ENCODE peak calls at places on chromosomes 3 and 15, in eight cellular contexts. A, Q, B, U, L, N, E and S are unnamed samples.
A peak's percentile ranks its signal among the peaks of the same experiment; 100 is the strongest.

GRCh38 chr3:60142009-60142408 is 1092.2 kb upstream of the CFAP20DC start:
- DNase-seq in A (no peak), Q (no peak), B (no peak), U (no peak), L (no peak), N (no peak), E (no peak), S (no peak)

GRCh38 chr3:50978991-50979667 is 304.4 kb downstream of the DOCK3 start:
- DNase-seq in A (no peak), Q (no peak), B (no peak), U (no peak), L (no peak), N (no peak), E (no peak), S (no peak)

GRCh38 chr3:195129644-195130492 is 141.1 kb downstream of the XXYLT1 start:
- DNase-seq in A (no peak), Q (no peak), B (no peak), U (no peak), L (no peak), N (no peak), E (no peak), S (no peak)

GRCh38 chr15:78312956-78313355 is 13.5 kb upstream of the SKIC8 start:
- DNase-seq in A (no peak), Q (no peak), B (no peak), U (no peak), L (no peak), N (no peak), E (no peak), S (no peak)

GRCh38 chr15:83312046-83312445 is 27.6 kb upstream of the BNC1 start:
- DNase-seq in A (no peak), Q (no peak), B (no peak), U (no peak), L (no peak), N (no peak), E (no peak), S (no peak)

GRCh38 chr3:77319711-77320110 is 279.8 kb downstream of the ROBO2 start:
- DNase-seq in A (no peak), Q (no peak), B (no peak), U (no peak), L (no peak), N (no peak), E (no peak), S (no peak)

GRCh38 chr3:21464745-21465144 is 286.3 kb downstream of the ZNF385D start:
- DNase-seq in A (no peak), Q (no peak), B (no peak), U (no peak), L (no peak), N (peak; percentile 34), E (no peak), S (no peak)

GRCh38 chr15:84734794-84735479 is 13.5 kb upstream of the ZNF592 start:
- DNase-seq in A (peak; percentile 80), Q (peak; percentile 71), B (peak; percentile 43), U (peak; percentile 51), L (peak; percentile 90), N (no peak), E (no peak), S (peak; percentile 61)

GRCh38 chr15:79769933-79770332 is 126.9 kb downstream of the MTHFS start:
- DNase-seq in A (no peak), Q (no peak), B (no peak), U (no peak), L (no peak), N (no peak), E (no peak), S (no peak)

GRCh38 chr3:173140986-173141385 is at the start of gene SPATA16:
- DNase-seq in A (no peak), Q (no peak), B (no peak), U (no peak), L (peak; percentile 64), N (no peak), E (no peak), S (no peak)

GRCh38 chr15:89362203-89363101 is 27.8 kb upstream of the POLG start:
- DNase-seq in A (no peak), Q (no peak), B (no peak), U (no peak), L (peak; percentile 59), N (no peak), E (no peak), S (peak; percentile 35)

GRCh38 chr3:20056727-20057611 is 16.7 kb downstream of the KAT2B start:
- DNase-seq in A (peak; percentile 56), Q (peak; percentile 51), B (no peak), U (no peak), L (no peak), N (peak; percentile 44), E (no peak), S (no peak)

GRCh38 chr3:145750657-145751056 is 410.3 kb downstream of the PLOD2 start:
- DNase-seq in A (no peak), Q (no peak), B (no peak), U (no peak), L (no peak), N (no peak), E (no peak), S (no peak)

GRCh38 chr3:23811117-23811487 is 5.3 kb downstream of the UBE2E1 start:
- DNase-seq in A (peak; percentile 21), Q (no peak), B (no peak), U (no peak), L (no peak), N (no peak), E (no peak), S (no peak)

GRCh38 chr15:91515188-91515754 is 338.2 kb upstream of the SLCO3A1 start:
- DNase-seq in A (no peak), Q (peak; percentile 42), B (no peak), U (no peak), L (no peak), N (no peak), E (peak; percentile 58), S (no peak)

GRCh38 chr3:108818404-108818803 is 4.2 kb upstream of the TRAT1 start:
- DNase-seq in A (peak; percentile 3), Q (no peak), B (peak; percentile 54), U (no peak), L (no peak), N (no peak), E (no peak), S (peak; percentile 42)

GRCh38 chr3:8895829-8896228 is 67.4 kb downstream of the RAD18 start:
- DNase-seq in A (no peak), Q (no peak), B (no peak), U (no peak), L (no peak), N (no peak), E (no peak), S (no peak)

GRCh38 chr3:157618075-157618760 is 115.0 kb upstream of the VEPH1 start:
- DNase-seq in A (no peak), Q (peak; percentile 39), B (peak; percentile 59), U (no peak), L (no peak), N (no peak), E (peak; percentile 18), S (no peak)

GRCh38 chr3:169387751-169388696 is 275.5 kb downstream of the MECOM start:
- DNase-seq in A (peak; percentile 5), Q (peak; percentile 1), B (no peak), U (peak; percentile 82), L (peak; percentile 66), N (peak; percentile 64), E (no peak), S (no peak)

GRCh38 chr15:56353119-56353518 is 12.1 kb upstream of the TEX9 start:
- DNase-seq in A (no peak), Q (no peak), B (no peak), U (no peak), L (no peak), N (no peak), E (no peak), S (no peak)

GRCh38 chr3:109355625-109356441 is 18.5 kb upstream of the DPPA4 start:
- DNase-seq in A (no peak), Q (no peak), B (no peak), U (no peak), L (no peak), N (no peak), E (no peak), S (no peak)

GRCh38 chr3:142987080-142987700 is 14.2 kb upstream of the U2SURP start:
- DNase-seq in A (no peak), Q (no peak), B (peak; percentile 57), U (no peak), L (no peak), N (no peak), E (no peak), S (no peak)

GRCh38 chr3:18208856-18209255 is 216.3 kb downstream of the SATB1 start:
- DNase-seq in A (no peak), Q (no peak), B (no peak), U (no peak), L (no peak), N (no peak), E (no peak), S (no peak)

GRCh38 chr15:47885921-47886320 is 168.6 kb downstream of the SEMA6D start:
- DNase-seq in A (no peak), Q (no peak), B (no peak), U (no peak), L (no peak), N (no peak), E (no peak), S (no peak)
- H3K9me3 ChIP-seq in A (no peaks in the 10 kb centered on the region), Q (no peaks in the 10 kb centered on the region), B (no peaks in the 10 kb centered on the region), U (no peaks in the 10 kb centered on the region), L (no peaks in the 10 kb centered on the region), N (no peaks in the 10 kb centered on the region), E (no peaks in the 10 kb centered on the region), S (no peaks in the 10 kb centered on the region)

GRCh38 chr3:80701349-80701748 is 933.6 kb upstream of the ROBO1 start:
- DNase-seq in A (no peak), Q (no peak), B (no peak), U (no peak), L (no peak), N (no peak), E (no peak), S (no peak)

GRCh38 chr3:80696280-80696679 is 928.5 kb upstream of the ROBO1 start:
- DNase-seq in A (no peak), Q (no peak), B (no peak), U (no peak), L (no peak), N (no peak), E (no peak), S (no peak)

DNA sequence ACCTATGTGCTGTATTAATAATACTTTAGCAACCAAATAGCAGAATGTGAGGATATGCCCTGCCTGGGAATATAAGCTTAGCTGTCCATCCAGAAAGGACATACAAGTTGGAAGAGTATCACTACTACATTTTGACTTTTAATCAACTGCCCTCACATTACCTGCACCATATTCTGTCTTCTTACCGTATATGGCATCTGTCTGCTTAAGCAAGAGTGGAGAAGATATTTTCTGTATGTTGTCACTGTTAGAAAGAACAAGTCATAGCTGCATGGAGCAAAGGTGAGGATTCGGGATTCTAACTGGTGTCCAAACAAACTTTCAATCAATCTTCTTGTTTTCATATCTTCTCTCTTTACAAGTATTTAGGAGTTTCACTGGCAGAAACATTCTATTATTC is 929.5 kb upstream of the ROBO1 start:
- DNase-seq in A (no peak), Q (no peak), B (no peak), U (no peak), L (no peak), N (no peak), E (no peak), S (no peak)
- H3K27ac ChIP-seq in A (no peak overlapping the region), Q (no peak overlapping the region), B (no peak overlapping the region), U (no peak overlapping the region), L (no peak overlapping the region), N (no peak overlapping the region), E (no peak overlapping the region), S (no peak overlapping the region)

GRCh38 chr15:71899665-71900064 is 89.3 kb downstream of the NR2E3 start:
- DNase-seq in A (no peak), Q (no peak), B (no peak), U (no peak), L (no peak), N (no peak), E (no peak), S (no peak)
- H3K4me3 ChIP-seq in A (no peak overlapping the region), Q (no peak overlapping the region), B (no peak overlapping the region), U (no peak overlapping the region), L (no peak overlapping the region), N (no peak overlapping the region), E (no peak overlapping the region), S (no peak overlapping the region)

GRCh38 chr3:123333401-123333800 is 115.5 kb downstream of the ADCY5 start:
- DNase-seq in A (no peak), Q (no peak), B (no peak), U (peak; percentile 40), L (peak; percentile 64), N (no peak), E (no peak), S (no peak)
- H3K9me3 ChIP-seq in A (no peaks in the 10 kb centered on the region), Q (no peaks in the 10 kb centered on the region), B (no peaks in the 10 kb centered on the region), U (no peaks in the 10 kb centered on the region), L (no peaks in the 10 kb centered on the region), N (no peaks in the 10 kb centered on the region), E (peaks cover 6% of the 10 kb centered on the region), S (no peaks in the 10 kb centered on the region)